ENCODE peak calls at places on chromosome 11, in five cellular contexts. Z, J, Q, B and V are unnamed samples.
A peak's percentile ranks its signal among the peaks of the same experiment; 100 is the strongest.

GRCh38 chr11:24593332-24593731 is 96.5 kb downstream of the LUZP2 start:
- DNase-seq in J (no peak), Q (no peak), Z (no peak), B (no peak), V (no peak)

GRCh38 chr11:34928960-34929680 is 12.7 kb downstream of the PDHX start:
- DNase-seq in Q (no peak), B (no peak), Z (peak; percentile 24), J (no peak), V (no peak)

GRCh38 chr11:118634435-118635236 is 27.2 kb downstream of the PHLDB1 start:
- DNase-seq in Q (peak; percentile 80), J (no peak), B (no peak), Z (peak; percentile 78), V (no peak)

GRCh38 chr11:102552447-102553200 is 22.1 kb upstream of the MMP7 start:
- DNase-seq in Q (no peak), B (peak; percentile 10), J (no peak), Z (peak; percentile 20), V (no peak)

GRCh38 chr11:16958833-16959232 is 55.4 kb downstream of the PLEKHA7 start:
- DNase-seq in J (no peak), Z (no peak), Q (peak; percentile 43), B (no peak), V (no peak)

GRCh38 chr11:134644489-134645456 is 232.7 kb upstream of the B3GAT1 start:
- DNase-seq in Q (no peak), B (no peak), Z (no peak), J (no peak), V (no peak)

GRCh38 chr11:118899296-118899688 is 15.6 kb downstream of the CXCR5 start:
- DNase-seq in Z (no peak), Q (no peak), J (no peak), B (no peak), V (no peak)

GRCh38 chr11:95067042-95067827 is 516 bp downstream of the SRSF8 start:
- DNase-seq in J (peak; percentile 65), Z (peak; percentile 71), B (no peak), Q (peak; percentile 65), V (peak; percentile 53)

GRCh38 chr11:3203221-3204043 is 15.2 kb downstream of the MRGPRG start:
- DNase-seq in B (no peak), Q (no peak), Z (peak; percentile 36), J (no peak), V (no peak)

GRCh38 chr11:19868281-19868821 is 155.7 kb downstream of the NAV2 start:
- DNase-seq in B (peak; percentile 81), Q (no peak), J (no peak), Z (peak; percentile 92), V (no peak)

GRCh38 chr11:57800444-57801184 is 39.0 kb downstream of the CTNND1 start:
- DNase-seq in J (no peak), Q (peak; percentile 96), Z (peak; percentile 85), B (no peak), V (no peak)

GRCh38 chr11:134559617-134559992 is 147.6 kb upstream of the B3GAT1 start:
- DNase-seq in J (no peak), Z (no peak), B (no peak), Q (no peak), V (no peak)

GRCh38 chr11:117837070-117837776 is 12.7 kb upstream of the FXYD2 start:
- DNase-seq in J (no peak), Z (no peak), B (no peak), Q (no peak), V (no peak)

GRCh38 chr11:76699461-76700091 is 29.0 kb upstream of the LRRC32 start:
- DNase-seq in B (no peak), Q (no peak), Z (no peak), J (no peak), V (no peak)

GRCh38 chr11:75313457-75314272 is 37.8 kb downstream of the ARRB1 start:
- DNase-seq in Z (peak; percentile 78), B (no peak), J (no peak), Q (peak; percentile 72), V (no peak)

GRCh38 chr11:85042368-85042767 is 584.8 kb downstream of the DLG2 start:
- DNase-seq in Z (no peak), Q (no peak), B (no peak), J (no peak), V (no peak)

GRCh38 chr11:129885381-129885780 is 10.0 kb downstream of the NFRKB start:
- DNase-seq in J (no peak), Z (no peak), B (no peak), Q (no peak), V (no peak)

GRCh38 chr11:116219171-116219635 is 553.6 kb downstream of the BUD13 start:
- DNase-seq in Q (peak; percentile 23), J (no peak), Z (no peak), B (no peak), V (no peak)

GRCh38 chr11:33389635-33390034 is 132.5 kb downstream of the HIPK3 start:
- DNase-seq in Q (no peak), Z (no peak), J (no peak), B (no peak), V (no peak)

GRCh38 chr11:29051935-29052334 is 943.7 kb downstream of the METTL15 start:
- DNase-seq in J (no peak), Z (peak; percentile 11), B (no peak), Q (no peak), V (no peak)

GRCh38 chr11:118341749-118342489 is 586 bp downstream of the CD3D start:
- DNase-seq in B (no peak), J (no peak), Z (no peak), Q (no peak), V (no peak)

GRCh38 chr11:61774441-61774840 is 18.0 kb downstream of the TMEM258 start:
- DNase-seq in J (no peak), Q (no peak), B (no peak), Z (no peak), V (no peak)

GRCh38 chr11:70788247-70789022 is 390.1 kb downstream of the CTTN start:
- DNase-seq in Q (no peak), J (no peak), Z (peak; percentile 81), B (peak; percentile 62), V (no peak)

GRCh38 chr11:56855217-56855616 is 106.7 kb upstream of the OR9G4 start:
- DNase-seq in J (no peak), B (no peak), Q (no peak), Z (no peak), V (no peak)

GRCh38 chr11:66332371-66333219 is 3.6 kb downstream of the RIN1 start:
- DNase-seq in Q (no peak), B (no peak), Z (no peak), J (no peak), V (no peak)

GRCh38 chr11:78607691-78608090 is 33.0 kb upstream of the NARS2 start:
- DNase-seq in J (no peak), Z (no peak), B (no peak), Q (no peak), V (no peak)

GRCh38 chr11:123439616-123440015 is 9.5 kb downstream of the GRAMD1B start:
- DNase-seq in Z (no peak), J (no peak), Q (no peak), B (no peak), V (no peak)

GRCh38 chr11:115869780-115870431 is 365.7 kb upstream of the CADM1 start:
- DNase-seq in J (no peak), Z (no peak), Q (peak; percentile 84), B (no peak), V (no peak)